ENCODE peak calls at places on chromosomes 3 and 15, in eight cellular contexts. Q is pancreas, O is AG04450, N is GM23338, Y is body of pancreas, X is uterus, I is endothelial cell of umbilical vein, G is HL-60. D is an unnamed sample.

GRCh38 chr3:816605-817004 is 276.2 kb upstream of the CNTN6 start:
- DNase-seq in Q (no peak), O (no peak), N (no peak), Y (no peak), X (no peak), I (no peak), G (no peak), D (no peak)

GRCh38 chr3:88031543-88032148 is 27.2 kb downstream of the CGGBP1 start:
- DNase-seq in Q (no peak), O (no peak), N (peak; percentile 2), Y (peak; percentile 9), X (no peak), I (peak; percentile 77), G (no peak), D (no peak)

GRCh38 chr3:50657816-50658215 is 16.9 kb upstream of the DOCK3 start:
- DNase-seq in Q (no peak), O (no peak), N (no peak), Y (no peak), X (no peak), I (no peak), G (no peak), D (no peak)

GRCh38 chr3:54784021-54784420 is 143.8 kb downstream of the LRTM1 start:
- DNase-seq in Q (no peak), O (no peak), N (no peak), Y (peak; percentile 8), X (no peak), I (no peak), G (no peak), D (no peak)

GRCh38 chr3:111073186-111073585 is 1.6 kb downstream of the NECTIN3 start:
- DNase-seq in Q (no peak), O (no peak), N (no peak), Y (no peak), X (no peak), I (peak; percentile 32), G (no peak), D (no peak)

GRCh38 chr3:113769551-113769950 is 22.7 kb downstream of the ATP6V1A start:
- DNase-seq in Q (no peak), O (no peak), N (no peak), Y (no peak), X (no peak), I (peak; percentile 35), G (no peak), D (no peak)

GRCh38 chr3:149283401-149283800 is 50.0 kb downstream of the TM4SF18 start:
- DNase-seq in Q (no peak), O (no peak), N (no peak), Y (no peak), X (no peak), I (no peak), G (no peak), D (no peak)

GRCh38 chr15:30063829-30064559 is 18.8 kb upstream of the GOLGA8J start:
- DNase-seq in Q (no peak), O (no peak), N (no peak), Y (peak; percentile 6), X (no peak), I (no peak), G (no peak), D (no peak)

GRCh38 chr15:63800245-63800644 is 33.5 kb downstream of the HERC1 start:
- DNase-seq in Q (no peak), O (no peak), N (no peak), Y (no peak), X (no peak), I (no peak), G (no peak), D (no peak)

GRCh38 chr3:33096103-33096868 is 660 bp downstream of the GLB1 start:
- DNase-seq in Q (peak; percentile 52), O (no peak), N (peak; percentile 60), Y (peak; percentile 54), X (no peak), I (peak; percentile 38), G (peak; percentile 74), D (peak; percentile 45)

GRCh38 chr15:41416162-41416741 is 643 bp upstream of the RTF1 start:
- DNase-seq in Q (no peak), O (no peak), N (no peak), Y (no peak), X (no peak), I (no peak), G (no peak), D (no peak)

GRCh38 chr15:62524848-62525247 is 359.8 kb upstream of the C2CD4B start:
- DNase-seq in Q (no peak), O (no peak), N (no peak), Y (no peak), X (no peak), I (no peak), G (no peak), D (no peak)

GRCh38 chr15:47184405-47185221 is 532.7 kb upstream of the SEMA6D start:
- DNase-seq in Q (peak; percentile 17), O (no peak), N (peak; percentile 60), Y (no peak), X (no peak), I (peak; percentile 37), G (no peak), D (no peak)

GRCh38 chr15:78968539-78969271 is 23.9 kb upstream of the CTSH start:
- DNase-seq in Q (no peak), O (no peak), N (peak; percentile 82), Y (peak; percentile 61), X (no peak), I (no peak), G (no peak), D (no peak)

GRCh38 chr15:82079736-82080135 is 33.9 kb upstream of the MEX3B start:
- DNase-seq in Q (no peak), O (no peak), N (no peak), Y (no peak), X (no peak), I (no peak), G (no peak), D (no peak)

GRCh38 chr15:82086243-82086995 is 40.6 kb upstream of the MEX3B start:
- DNase-seq in Q (no peak), O (no peak), N (no peak), Y (no peak), X (no peak), I (no peak), G (no peak), D (no peak)

GRCh38 chr15:82080774-82081173 is 35.0 kb upstream of the MEX3B start:
- DNase-seq in Q (no peak), O (no peak), N (no peak), Y (no peak), X (no peak), I (no peak), G (no peak), D (no peak)

DNA sequence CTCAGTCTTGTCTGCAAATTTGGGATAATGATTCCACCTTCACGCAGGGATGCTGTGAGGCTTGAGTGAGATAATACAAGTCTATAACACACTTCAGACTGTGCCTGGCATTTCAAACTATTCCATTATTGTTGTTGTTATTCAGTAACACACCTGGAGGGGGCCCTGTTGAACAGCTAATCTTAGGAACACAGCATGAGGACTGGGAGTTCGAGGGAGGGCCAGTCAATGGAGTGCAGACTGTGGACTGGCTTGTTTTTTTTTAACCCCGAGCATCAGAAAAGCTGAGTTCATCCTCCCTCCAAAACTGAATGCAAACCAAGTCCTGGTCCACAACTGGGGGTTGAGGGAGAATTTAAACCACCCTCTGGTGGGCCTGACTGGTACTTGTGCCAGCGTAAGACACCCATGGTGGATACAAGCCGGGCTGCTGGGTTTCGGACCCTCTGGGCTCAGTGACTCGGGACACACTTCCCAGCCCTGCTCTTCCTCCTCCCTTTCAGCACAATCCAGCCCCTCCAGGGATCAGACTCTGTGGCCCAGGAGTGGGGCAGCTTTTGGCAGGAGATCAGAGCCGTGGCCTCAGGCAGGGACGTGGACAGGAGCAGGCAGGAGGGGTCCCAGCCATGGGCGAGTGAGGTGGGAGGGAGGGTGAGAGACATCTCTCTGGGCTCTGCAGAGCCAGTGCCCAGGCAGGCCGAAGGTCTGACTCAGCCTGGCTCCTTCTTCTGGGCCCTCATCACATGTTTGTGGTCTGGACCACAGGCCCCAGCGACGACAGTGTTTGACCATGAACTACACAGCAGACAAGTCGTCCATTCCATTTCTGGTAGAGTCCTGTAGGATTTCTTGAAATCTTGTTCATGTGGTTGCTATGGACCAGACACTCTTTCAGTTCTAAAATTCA is 36.3 kb upstream of the MEX3B start:
- DNase-seq in Q (no peak), O (peak; percentile 63), N (peak; percentile 89), Y (no peak), X (no peak), I (no peak), G (no peak), D (no peak)
- TF ChIP-seq CTCF in Q (no peak), O (peak; percentile 39), N (peak; percentile 70), Y (no peak), X (no peak), I (no peak), G (no peak), D (no peak)

GRCh38 chr3:131532645-131533044 is 29.9 kb upstream of the MRPL3 start:
- DNase-seq in Q (no peak), O (no peak), N (no peak), Y (no peak), X (no peak), I (no peak), G (no peak), D (no peak)

GRCh38 chr3:131537531-131537930 is 34.8 kb upstream of the MRPL3 start:
- DNase-seq in Q (no peak), O (no peak), N (no peak), Y (no peak), X (no peak), I (no peak), G (no peak), D (no peak)

GRCh38 chr3:131535131-131535530 is 32.4 kb upstream of the MRPL3 start:
- DNase-seq in Q (no peak), O (no peak), N (no peak), Y (no peak), X (no peak), I (no peak), G (no peak), D (no peak)

GRCh38 chr3:131538968-131539367 is 36.2 kb upstream of the MRPL3 start:
- DNase-seq in Q (no peak), O (no peak), N (no peak), Y (no peak), X (no peak), I (no peak), G (no peak), D (no peak)

GRCh38 chr3:131535596-131535995 is 32.8 kb upstream of the MRPL3 start:
- DNase-seq in Q (no peak), O (no peak), N (peak; percentile 12), Y (no peak), X (no peak), I (no peak), G (no peak), D (no peak)
- H3K27ac ChIP-seq in Q (no peak overlapping the region), O (peak overlapping the region; percentile 13), N (no peak overlapping the region), Y (no peak overlapping the region), X (no peak overlapping the region), I (no peak overlapping the region), G (no peak overlapping the region), D (no peak overlapping the region)

GRCh38 chr15:91780387-91780786 is 73.1 kb upstream of the SLCO3A1 start:
- DNase-seq in Q (no peak), O (no peak), N (no peak), Y (no peak), X (no peak), I (no peak), G (peak; percentile 13), D (no peak)
- TF ChIP-seq CTCF in Q (no peak), O (no peak), N (no peak), Y (no peak), X (no peak), I (no peak), G (no peak), D (no peak)

DNA sequence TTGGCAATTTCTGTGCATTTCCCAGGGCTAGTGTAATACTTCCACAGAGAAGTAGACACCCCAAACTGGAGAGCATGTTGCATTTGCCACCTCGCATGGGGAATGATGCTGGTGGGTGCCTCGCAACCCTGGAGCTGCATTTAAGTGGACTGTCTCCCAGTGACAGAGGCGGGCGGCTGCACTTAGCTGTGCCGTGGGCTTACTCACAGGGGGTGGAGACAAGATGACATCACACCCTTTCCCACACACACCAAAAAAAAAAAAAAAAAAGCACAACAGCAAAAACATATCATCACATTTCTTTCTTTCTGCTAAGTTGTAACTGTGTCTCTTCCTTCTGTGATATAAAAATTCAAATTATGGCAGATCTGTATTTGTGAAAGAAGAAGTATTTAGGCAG is at the start of gene ABI3BP:
- DNase-seq in Q (peak; percentile 41), O (peak; percentile 42), N (no peak), Y (peak; percentile 70), X (peak; percentile 77), I (peak; percentile 91), G (no peak), D (no peak)
- H3K27ac ChIP-seq in Q (no peak within 1 kb of the TSS), O (peak within 1 kb of the TSS; percentile 12), N (no peak within 1 kb of the TSS), Y (peak within 1 kb of the TSS; percentile 59), X (peak within 1 kb of the TSS; percentile 91), I (peak within 1 kb of the TSS; percentile 51), G (no peak within 1 kb of the TSS), D (no peak within 1 kb of the TSS)

D was measured in CD4-positive, alpha-beta T cell.